ENCODE peak calls at places on chromosomes 4 and X, in ten cellular contexts. One of them, this sample, is unnamed.

GRCh38 chrX:107567370-107567769 is 60.9 kb upstream of the PRPS1 start:
- DNase-seq in coronary artery: no peak
- DNase-seq in ELR: no peak
- DNase-seq in AG04449: no peak
- DNase-seq in uterus: no peak
- DNase-seq in GM04504: no peak
- DNase-seq in RCC 7860: no peak
- DNase-seq in C1 segment of cervical spinal cord: no peak
- DNase-seq in transverse colon: no peak
- DNase-seq in stimulated activated CD4-positive, alpha-beta T cell treated with anti-CD3 and anti-CD28 coated beads, Interleukin-2, amount 100 ng/mL, for 48 hours: no peak
- DNase-seq in this sample: no peak

GRCh38 chr4:10153161-10153560 is 36.6 kb upstream of the WDR1 start:
- DNase-seq in GM04504: no peak
- DNase-seq in RCC 7860: no peak
- DNase-seq in coronary artery: no peak
- DNase-seq in ELR: no peak
- DNase-seq in stimulated activated CD4-positive, alpha-beta T cell treated with anti-CD3 and anti-CD28 coated beads, Interleukin-2, amount 100 ng/mL, for 48 hours: no peak
- DNase-seq in transverse colon: no peak
- DNase-seq in AG04449: no peak
- DNase-seq in C1 segment of cervical spinal cord: no peak
- DNase-seq in uterus: no peak
- DNase-seq in this sample: no peak

GRCh38 chr4:184854673-184855072 is 28.9 kb upstream of the ACSL1 start:
- DNase-seq in transverse colon: peak; percentile 14
- DNase-seq in C1 segment of cervical spinal cord: no peak
- DNase-seq in uterus: no peak
- DNase-seq in AG04449: no peak
- DNase-seq in ELR: no peak
- DNase-seq in GM04504: no peak
- DNase-seq in coronary artery: no peak
- DNase-seq in stimulated activated CD4-positive, alpha-beta T cell treated with anti-CD3 and anti-CD28 coated beads, Interleukin-2, amount 100 ng/mL, for 48 hours: no peak
- DNase-seq in RCC 7860: no peak
- DNase-seq in this sample: no peak

GRCh38 chr4:46032061-46032460 is 91.8 kb downstream of the GABRG1 start:
- DNase-seq in transverse colon: no peak
- DNase-seq in GM04504: no peak
- DNase-seq in uterus: no peak
- DNase-seq in AG04449: no peak
- DNase-seq in coronary artery: no peak
- DNase-seq in C1 segment of cervical spinal cord: no peak
- DNase-seq in RCC 7860: no peak
- DNase-seq in stimulated activated CD4-positive, alpha-beta T cell treated with anti-CD3 and anti-CD28 coated beads, Interleukin-2, amount 100 ng/mL, for 48 hours: no peak
- DNase-seq in ELR: no peak
- DNase-seq in this sample: no peak

GRCh38 chrX:97841544-97842179 is 958.0 kb downstream of the RPA4 start:
- DNase-seq in ELR: no peak
- DNase-seq in GM04504: no peak
- DNase-seq in AG04449: no peak
- DNase-seq in uterus: no peak
- DNase-seq in coronary artery: no peak
- DNase-seq in C1 segment of cervical spinal cord: no peak
- DNase-seq in stimulated activated CD4-positive, alpha-beta T cell treated with anti-CD3 and anti-CD28 coated beads, Interleukin-2, amount 100 ng/mL, for 48 hours: no peak
- DNase-seq in transverse colon: no peak
- DNase-seq in RCC 7860: no peak
- DNase-seq in this sample: no peak

GRCh38 chrX:48458711-48459110 is 11.3 kb downstream of the SLC38A5 start:
- DNase-seq in GM04504: no peak
- DNase-seq in AG04449: no peak
- DNase-seq in uterus: no peak
- DNase-seq in C1 segment of cervical spinal cord: no peak
- DNase-seq in RCC 7860: no peak
- DNase-seq in ELR: no peak
- DNase-seq in stimulated activated CD4-positive, alpha-beta T cell treated with anti-CD3 and anti-CD28 coated beads, Interleukin-2, amount 100 ng/mL, for 48 hours: no peak
- DNase-seq in coronary artery: no peak
- DNase-seq in transverse colon: no peak
- DNase-seq in this sample: no peak

GRCh38 chr4:8191136-8191747 is 7.8 kb upstream of the SH3TC1 start:
- DNase-seq in uterus: peak; percentile 32
- DNase-seq in C1 segment of cervical spinal cord: peak; percentile 36
- DNase-seq in GM04504: no peak
- DNase-seq in coronary artery: peak; percentile 87
- DNase-seq in stimulated activated CD4-positive, alpha-beta T cell treated with anti-CD3 and anti-CD28 coated beads, Interleukin-2, amount 100 ng/mL, for 48 hours: no peak
- DNase-seq in transverse colon: peak; percentile 51
- DNase-seq in ELR: peak; percentile 83
- DNase-seq in AG04449: no peak
- DNase-seq in RCC 7860: peak; percentile 75
- DNase-seq in this sample: peak; percentile 75

GRCh38 chrX:23373129-23373804 is 38.6 kb downstream of the PTCHD1 start:
- DNase-seq in uterus: no peak
- DNase-seq in coronary artery: no peak
- DNase-seq in GM04504: peak; percentile 12
- DNase-seq in C1 segment of cervical spinal cord: no peak
- DNase-seq in stimulated activated CD4-positive, alpha-beta T cell treated with anti-CD3 and anti-CD28 coated beads, Interleukin-2, amount 100 ng/mL, for 48 hours: no peak
- DNase-seq in ELR: peak; percentile 34
- DNase-seq in RCC 7860: peak; percentile 68
- DNase-seq in transverse colon: no peak
- DNase-seq in AG04449: no peak
- DNase-seq in this sample: peak; percentile 89

GRCh38 chr4:1187182-1187581 is 14.8 kb upstream of the SPON2 start:
- DNase-seq in AG04449: no peak
- DNase-seq in coronary artery: no peak
- DNase-seq in C1 segment of cervical spinal cord: no peak
- DNase-seq in uterus: peak; percentile 30
- DNase-seq in stimulated activated CD4-positive, alpha-beta T cell treated with anti-CD3 and anti-CD28 coated beads, Interleukin-2, amount 100 ng/mL, for 48 hours: no peak
- DNase-seq in RCC 7860: no peak
- DNase-seq in transverse colon: peak; percentile 27
- DNase-seq in ELR: no peak
- DNase-seq in GM04504: no peak
- DNase-seq in this sample: no peak

GRCh38 chr4:40251366-40251765 is 54.5 kb downstream of the RHOH start:
- DNase-seq in uterus: no peak
- DNase-seq in RCC 7860: peak; percentile 74
- DNase-seq in GM04504: no peak
- DNase-seq in AG04449: no peak
- DNase-seq in transverse colon: no peak
- DNase-seq in ELR: peak; percentile 85
- DNase-seq in C1 segment of cervical spinal cord: no peak
- DNase-seq in stimulated activated CD4-positive, alpha-beta T cell treated with anti-CD3 and anti-CD28 coated beads, Interleukin-2, amount 100 ng/mL, for 48 hours: no peak
- DNase-seq in coronary artery: no peak
- DNase-seq in this sample: peak; percentile 98

GRCh38 chr4:62533573-62533972 is 1333.4 kb downstream of the ADGRL3 start:
- DNase-seq in RCC 7860: no peak
- DNase-seq in coronary artery: no peak
- DNase-seq in stimulated activated CD4-positive, alpha-beta T cell treated with anti-CD3 and anti-CD28 coated beads, Interleukin-2, amount 100 ng/mL, for 48 hours: no peak
- DNase-seq in transverse colon: no peak
- DNase-seq in C1 segment of cervical spinal cord: no peak
- DNase-seq in uterus: no peak
- DNase-seq in GM04504: no peak
- DNase-seq in ELR: no peak
- DNase-seq in AG04449: no peak
- DNase-seq in this sample: no peak

GRCh38 chr4:8409271-8410065 is 31.1 kb downstream of the ACOX3 start:
- DNase-seq in stimulated activated CD4-positive, alpha-beta T cell treated with anti-CD3 and anti-CD28 coated beads, Interleukin-2, amount 100 ng/mL, for 48 hours: no peak
- DNase-seq in ELR: peak; percentile 25
- DNase-seq in C1 segment of cervical spinal cord: no peak
- DNase-seq in GM04504: no peak
- DNase-seq in AG04449: no peak
- DNase-seq in uterus: peak; percentile 50
- DNase-seq in RCC 7860: no peak
- DNase-seq in transverse colon: peak; percentile 51
- DNase-seq in coronary artery: no peak
- DNase-seq in this sample: no peak

GRCh38 chr4:118994030-118994429 is 105.4 kb downstream of the SYNPO2 start:
- DNase-seq in C1 segment of cervical spinal cord: no peak
- DNase-seq in GM04504: no peak
- DNase-seq in uterus: no peak
- DNase-seq in RCC 7860: no peak
- DNase-seq in ELR: peak; percentile 8
- DNase-seq in transverse colon: peak; percentile 41
- DNase-seq in coronary artery: no peak
- DNase-seq in stimulated activated CD4-positive, alpha-beta T cell treated with anti-CD3 and anti-CD28 coated beads, Interleukin-2, amount 100 ng/mL, for 48 hours: no peak
- DNase-seq in AG04449: no peak
- DNase-seq in this sample: no peak

GRCh38 chrX:103571726-103572125 is 13.6 kb upstream of the TCEAL4 start:
- DNase-seq in coronary artery: no peak
- DNase-seq in uterus: no peak
- DNase-seq in C1 segment of cervical spinal cord: no peak
- DNase-seq in stimulated activated CD4-positive, alpha-beta T cell treated with anti-CD3 and anti-CD28 coated beads, Interleukin-2, amount 100 ng/mL, for 48 hours: no peak
- DNase-seq in AG04449: no peak
- DNase-seq in transverse colon: no peak
- DNase-seq in ELR: no peak
- DNase-seq in RCC 7860: no peak
- DNase-seq in GM04504: no peak
- DNase-seq in this sample: no peak

GRCh38 chr4:124483043-124483906 is 229.3 kb downstream of the ANKRD50 start:
- DNase-seq in stimulated activated CD4-positive, alpha-beta T cell treated with anti-CD3 and anti-CD28 coated beads, Interleukin-2, amount 100 ng/mL, for 48 hours: no peak
- DNase-seq in ELR: no peak
- DNase-seq in AG04449: no peak
- DNase-seq in coronary artery: no peak
- DNase-seq in transverse colon: no peak
- DNase-seq in C1 segment of cervical spinal cord: no peak
- DNase-seq in GM04504: no peak
- DNase-seq in RCC 7860: no peak
- DNase-seq in uterus: no peak
- DNase-seq in this sample: no peak

GRCh38 chrX:110847334-110847733 is 51.7 kb upstream of the CHRDL1 start:
- DNase-seq in transverse colon: no peak
- DNase-seq in AG04449: no peak
- DNase-seq in GM04504: peak; percentile 35
- DNase-seq in C1 segment of cervical spinal cord: no peak
- DNase-seq in uterus: no peak
- DNase-seq in stimulated activated CD4-positive, alpha-beta T cell treated with anti-CD3 and anti-CD28 coated beads, Interleukin-2, amount 100 ng/mL, for 48 hours: no peak
- DNase-seq in coronary artery: no peak
- DNase-seq in ELR: peak; percentile 72
- DNase-seq in RCC 7860: peak; percentile 22
- DNase-seq in this sample: peak; percentile 54

GRCh38 chr4:47010347-47011188 is 17.2 kb upstream of the GABRA4 start:
- DNase-seq in AG04449: no peak
- DNase-seq in RCC 7860: no peak
- DNase-seq in stimulated activated CD4-positive, alpha-beta T cell treated with anti-CD3 and anti-CD28 coated beads, Interleukin-2, amount 100 ng/mL, for 48 hours: no peak
- DNase-seq in GM04504: no peak
- DNase-seq in C1 segment of cervical spinal cord: no peak
- DNase-seq in transverse colon: no peak
- DNase-seq in ELR: no peak
- DNase-seq in uterus: no peak
- DNase-seq in coronary artery: no peak
- DNase-seq in this sample: peak; percentile 7

GRCh38 chrX:4550018-4550417 is 836.6 kb upstream of the PRKX start:
- DNase-seq in coronary artery: no peak
- DNase-seq in C1 segment of cervical spinal cord: no peak
- DNase-seq in ELR: no peak
- DNase-seq in GM04504: no peak
- DNase-seq in stimulated activated CD4-positive, alpha-beta T cell treated with anti-CD3 and anti-CD28 coated beads, Interleukin-2, amount 100 ng/mL, for 48 hours: no peak
- DNase-seq in AG04449: no peak
- DNase-seq in transverse colon: no peak
- DNase-seq in RCC 7860: no peak
- DNase-seq in uterus: no peak
- DNase-seq in this sample: no peak

GRCh38 chr4:56677673-56678072 is 3.4 kb downstream of the HOPX start:
- DNase-seq in C1 segment of cervical spinal cord: no peak
- DNase-seq in transverse colon: no peak
- DNase-seq in stimulated activated CD4-positive, alpha-beta T cell treated with anti-CD3 and anti-CD28 coated beads, Interleukin-2, amount 100 ng/mL, for 48 hours: no peak
- DNase-seq in AG04449: no peak
- DNase-seq in GM04504: no peak
- DNase-seq in uterus: no peak
- DNase-seq in ELR: no peak
- DNase-seq in RCC 7860: no peak
- DNase-seq in coronary artery: no peak
- DNase-seq in this sample: no peak

GRCh38 chr4:118981839-118982381 is 93.3 kb downstream of the SYNPO2 start:
- DNase-seq in ELR: peak; percentile 83
- DNase-seq in GM04504: peak; percentile 82
- DNase-seq in uterus: peak; percentile 66
- DNase-seq in RCC 7860: peak; percentile 51
- DNase-seq in stimulated activated CD4-positive, alpha-beta T cell treated with anti-CD3 and anti-CD28 coated beads, Interleukin-2, amount 100 ng/mL, for 48 hours: peak; percentile 36
- DNase-seq in C1 segment of cervical spinal cord: peak; percentile 10
- DNase-seq in AG04449: peak; percentile 96
- DNase-seq in transverse colon: peak; percentile 68
- DNase-seq in coronary artery: no peak
- DNase-seq in this sample: peak; percentile 71

This sample was measured in bronchial epithelial cell.